ENCODE peak calls at places on chromosomes 11 and 22, in seven cellular contexts. F is keratinocyte, S is T-helper 1 cell, M is Right ventricle myocardium superior, W is neural progenitor cell, T is HCT116, L is iris pigment epithelial cell. Q is an unnamed sample.

GRCh38 chr11:27319065-27319464 is 44.0 kb downstream of the CCDC34 start:
- DNase-seq in F (no peak), S (no peak), M (no peak), W (no peak), T (peak; percentile 39), L (peak; percentile 65), Q (peak; percentile 66)

GRCh38 chr11:100632970-100633452 is 54.1 kb upstream of the ARHGAP42 start:
- DNase-seq in F (no peak), S (no peak), M (peak; percentile 73), W (no peak), T (no peak), L (peak; percentile 73), Q (peak; percentile 1)

GRCh38 chr22:19755145-19755710 is 5.3 kb upstream of the TBX1 start:
- DNase-seq in F (no peak), S (no peak), M (no peak), W (peak; percentile 63), T (no peak), L (no peak), Q (no peak)

GRCh38 chr11:35681181-35681767 is 18.7 kb downstream of the TRIM44 start:
- DNase-seq in F (no peak), S (no peak), M (no peak), W (no peak), T (no peak), L (no peak), Q (no peak)

GRCh38 chr22:30564766-30565118 is 9.7 kb downstream of the GAL3ST1 start:
- DNase-seq in F (no peak), S (no peak), M (no peak), W (no peak), T (no peak), L (no peak), Q (no peak)

GRCh38 chr22:40183029-40183581 is 5.4 kb downstream of the TNRC6B start:
- DNase-seq in F (no peak), S (no peak), M (no peak), W (peak; percentile 39), T (no peak), L (peak; percentile 90), Q (peak; percentile 65)

GRCh38 chr11:83641511-83641910 is 355.3 kb upstream of the CCDC90B start:
- DNase-seq in F (no peak), S (no peak), M (peak; percentile 50), W (peak; percentile 48), T (no peak), L (peak; percentile 61), Q (no peak)

GRCh38 chr11:94473177-94473799 is 20.4 kb downstream of the MRE11 start:
- DNase-seq in F (no peak), S (no peak), M (no peak), W (no peak), T (no peak), L (peak; percentile 58), Q (no peak)

GRCh38 chr11:16276251-16276650 is 80.1 kb downstream of the SOX6 start:
- DNase-seq in F (no peak), S (no peak), M (no peak), W (no peak), T (no peak), L (no peak), Q (no peak)

GRCh38 chr22:43276311-43276710 is 66.9 kb downstream of the SCUBE1 start:
- DNase-seq in F (no peak), S (no peak), M (no peak), W (no peak), T (no peak), L (no peak), Q (no peak)

GRCh38 chr11:17604201-17604912 is 57.3 kb downstream of the OTOG start:
- DNase-seq in F (no peak), S (no peak), M (no peak), W (no peak), T (no peak), L (no peak), Q (no peak)

GRCh38 chr11:130924750-130925149 is 8.5 kb upstream of the SNX19 start:
- DNase-seq in F (no peak), S (no peak), M (no peak), W (no peak), T (no peak), L (no peak), Q (no peak)

GRCh38 chr11:65311197-65311631 is 3.5 kb upstream of the CDC42EP2 start:
- DNase-seq in F (no peak), S (no peak), M (peak; percentile 73), W (peak; percentile 69), T (no peak), L (no peak), Q (peak; percentile 63)

GRCh38 chr11:7457211-7457610 is 28.1 kb upstream of the OLFML1 start:
- DNase-seq in F (peak; percentile 61), S (no peak), M (no peak), W (no peak), T (no peak), L (peak; percentile 12), Q (no peak)

GRCh38 chr11:13054278-13054677 is 45.2 kb downstream of the RASSF10 start:
- DNase-seq in F (no peak), S (no peak), M (no peak), W (no peak), T (no peak), L (no peak), Q (peak; percentile 15)

GRCh38 chr11:35539781-35540281 is 14.4 kb upstream of the PAMR1 start:
- DNase-seq in F (no peak), S (no peak), M (peak; percentile 70), W (no peak), T (no peak), L (peak; percentile 86), Q (peak; percentile 71)

GRCh38 chr22:29509298-29509697 is 29.3 kb downstream of the NEFH start:
- DNase-seq in F (no peak), S (no peak), M (no peak), W (no peak), T (no peak), L (no peak), Q (no peak)

GRCh38 chr11:59573216-59573615 is 42.4 kb downstream of the OSBP start:
- DNase-seq in F (no peak), S (no peak), M (no peak), W (no peak), T (no peak), L (peak; percentile 95), Q (peak; percentile 93)

GRCh38 chr11:35066783-35067476 is 72.0 kb upstream of the CD44 start:
- DNase-seq in F (no peak), S (no peak), M (no peak), W (no peak), T (no peak), L (no peak), Q (no peak)

GRCh38 chr11:69196322-69197169 is 40.8 kb downstream of the SMIM38 start:
- DNase-seq in F (no peak), S (no peak), M (no peak), W (peak; percentile 19), T (no peak), L (no peak), Q (no peak)

GRCh38 chr11:113204280-113204679 is 110.1 kb upstream of the TTC12 start:
- DNase-seq in F (no peak), S (no peak), M (no peak), W (no peak), T (no peak), L (no peak), Q (no peak)

GRCh38 chr11:68025047-68025446 is 5.4 kb upstream of the NDUFS8 start:
- DNase-seq in F (no peak), S (no peak), M (no peak), W (no peak), T (no peak), L (no peak), Q (no peak)

GRCh38 chr11:8812438-8812837 is 98.6 kb upstream of the AKIP1 start:
- DNase-seq in F (no peak), S (no peak), M (no peak), W (no peak), T (no peak), L (peak; percentile 64), Q (peak; percentile 47)

GRCh38 chr11:9704620-9705019 is 40.7 kb downstream of the SWAP70 start:
- DNase-seq in F (no peak), S (no peak), M (no peak), W (no peak), T (no peak), L (no peak), Q (no peak)

GRCh38 chr22:22395230-22395629 is 113.3 kb downstream of the ZNF280B start:
- DNase-seq in F (no peak), S (no peak), M (no peak), W (no peak), T (no peak), L (no peak), Q (no peak)

GRCh38 chr11:105033781-105034180 is 1.2 kb downstream of the CASP1 start:
- DNase-seq in F (no peak), S (no peak), M (no peak), W (no peak), T (no peak), L (no peak), Q (no peak)

GRCh38 chr11:102780491-102780918 is at the start of gene MMP10:
- DNase-seq in F (peak; percentile 86), S (no peak), M (no peak), W (peak; percentile 76), T (peak; percentile 54), L (peak; percentile 74), Q (peak; percentile 77)